ENCODE peak calls at places on chromosome 1, in seven cellular contexts. I, X, S, V, M, A and O are unnamed samples.

GRCh38 chr1:8569242-8569641 is 248.2 kb downstream of the RERE start:
- DNase-seq in I (no peak), X (no peak), S (no peak), V (no peak), M (no peak), A (no peak), O (no peak)

GRCh38 chr1:6991271-6991670 is 206.0 kb downstream of the CAMTA1 start:
- DNase-seq in I (peak; percentile 74), X (no peak), S (peak; percentile 17), V (no peak), M (no peak), A (no peak), O (no peak)

GRCh38 chr1:60753508-60753907 is 328.9 kb upstream of the NFIA start:
- DNase-seq in I (no peak), X (no peak), S (no peak), V (no peak), M (no peak), A (no peak), O (no peak)

GRCh38 chr1:186620526-186620925 is 59.7 kb downstream of the PTGS2 start:
- DNase-seq in I (no peak), X (no peak), S (no peak), V (no peak), M (no peak), A (no peak), O (no peak)

GRCh38 chr1:172719694-172720138 is 60.8 kb downstream of the FASLG start:
- DNase-seq in I (peak; percentile 58), X (no peak), S (no peak), V (peak; percentile 57), M (no peak), A (no peak), O (no peak)

GRCh38 chr1:90945287-90945686 is 76.5 kb downstream of the ZNF644 start:
- DNase-seq in I (no peak), X (no peak), S (no peak), V (no peak), M (no peak), A (no peak), O (no peak)

GRCh38 chr1:67675800-67676199 is 9.2 kb upstream of the GADD45A start:
- DNase-seq in I (peak; percentile 81), X (no peak), S (peak; percentile 31), V (no peak), M (no peak), A (no peak), O (no peak)

GRCh38 chr1:94539496-94539895 is 2.1 kb downstream of the F3 start:
- DNase-seq in I (peak; percentile 52), X (no peak), S (no peak), V (no peak), M (no peak), A (no peak), O (no peak)

GRCh38 chr1:218475275-218475674 is 130.1 kb downstream of the TGFB2 start:
- DNase-seq in I (no peak), X (no peak), S (no peak), V (no peak), M (no peak), A (no peak), O (no peak)

GRCh38 chr1:212670301-212670700 is 29.3 kb downstream of the BATF3 start:
- DNase-seq in I (no peak), X (no peak), S (no peak), V (no peak), M (no peak), A (no peak), O (peak; percentile 1)

GRCh38 chr1:148386617-148387016 is 96.5 kb downstream of the PPIAL4G start:
- DNase-seq in I (no peak), X (no peak), S (no peak), V (no peak), M (no peak), A (no peak), O (no peak)

GRCh38 chr1:172826096-172826741 is 167.3 kb downstream of the FASLG start:
- DNase-seq in I (peak; percentile 96), X (no peak), S (peak; percentile 91), V (peak; percentile 59), M (no peak), A (no peak), O (no peak)

GRCh38 chr1:181424786-181425403 is 58.4 kb upstream of the CACNA1E start:
- DNase-seq in I (peak; percentile 56), X (peak; percentile 47), S (peak; percentile 9), V (peak; percentile 94), M (peak; percentile 76), A (peak; percentile 86), O (peak; percentile 64)

GRCh38 chr1:200896571-200897187 is 2.0 kb downstream of the INAVA start:
- DNase-seq in I (no peak), X (peak; percentile 93), S (no peak), V (no peak), M (no peak), A (no peak), O (no peak)

GRCh38 chr1:156815307-156815826 is 1.3 kb downstream of the SH2D2A start:
- DNase-seq in I (peak; percentile 69), X (peak; percentile 42), S (peak; percentile 89), V (no peak), M (no peak), A (no peak), O (no peak)

GRCh38 chr1:10561955-10562354 is 87.2 kb downstream of the PEX14 start:
- DNase-seq in I (peak; percentile 35), X (no peak), S (no peak), V (peak; percentile 14), M (peak; percentile 6), A (no peak), O (no peak)

GRCh38 chr1:111729271-111729921 is 9.8 kb downstream of the INKA2 start:
- DNase-seq in I (peak; percentile 81), X (no peak), S (peak; percentile 53), V (no peak), M (no peak), A (peak; percentile 80), O (no peak)

GRCh38 chr1:30697571-30697970 is 25.8 kb downstream of the MATN1 start:
- DNase-seq in I (no peak), X (no peak), S (no peak), V (no peak), M (no peak), A (no peak), O (no peak)

GRCh38 chr1:147627435-147628110 is 42.8 kb downstream of the ACP6 start:
- DNase-seq in I (peak; percentile 22), X (no peak), S (no peak), V (peak; percentile 66), M (peak; percentile 56), A (no peak), O (no peak)

GRCh38 chr1:246583448-246584185 is 17.4 kb downstream of the CNST start:
- DNase-seq in I (peak; percentile 74), X (peak; percentile 68), S (no peak), V (no peak), M (no peak), A (no peak), O (no peak)

GRCh38 chr1:200128081-200128480 is 100.6 kb downstream of the NR5A2 start:
- DNase-seq in I (no peak), X (no peak), S (no peak), V (no peak), M (no peak), A (no peak), O (no peak)

GRCh38 chr1:214379254-214379970 is 98.5 kb downstream of the SMYD2 start:
- DNase-seq in I (peak; percentile 30), X (no peak), S (no peak), V (no peak), M (no peak), A (no peak), O (no peak)

GRCh38 chr1:68800182-68800581 is 303.3 kb upstream of the DEPDC1 start:
- DNase-seq in I (no peak), X (no peak), S (no peak), V (no peak), M (no peak), A (no peak), O (no peak)

GRCh38 chr1:58932820-58933598 is 149.2 kb upstream of the JUN start:
- DNase-seq in I (peak; percentile 85), X (peak; percentile 95), S (peak; percentile 63), V (no peak), M (no peak), A (no peak), O (no peak)

GRCh38 chr1:60984066-60984799 is 98.1 kb upstream of the NFIA start:
- DNase-seq in I (peak; percentile 23), X (peak; percentile 38), S (peak; percentile 66), V (no peak), M (no peak), A (no peak), O (no peak)

GRCh38 chr1:51093566-51093965 is 8.5 kb upstream of the C1orf185 start:
- DNase-seq in I (peak; percentile 21), X (no peak), S (no peak), V (no peak), M (no peak), A (no peak), O (no peak)

GRCh38 chr1:37006132-37006868 is 28.0 kb downstream of the GRIK3 start:
- DNase-seq in I (no peak), X (no peak), S (no peak), V (no peak), M (no peak), A (no peak), O (no peak)